ENCODE peak calls at places on chromosomes 3 and 15, in five cellular contexts. I, K, V, R and W are unnamed samples.

GRCh38 chr3:38454884-38455638 is 1.4 kb downstream of the ACVR2B start:
- DNase-seq in I (no peak), K (peak; percentile 87), V (peak; percentile 59), R (peak; percentile 88), W (peak; percentile 75)

GRCh38 chr15:50916395-50916794 is 7.9 kb downstream of the AP4E1 start:
- DNase-seq in I (no peak), K (no peak), V (no peak), R (no peak), W (no peak)

GRCh38 chr3:151195818-151196217 is 7.2 kb downstream of the GPR171 start:
- DNase-seq in I (no peak), K (no peak), V (no peak), R (no peak), W (no peak)

GRCh38 chr3:194277547-194278091 is 73.5 kb downstream of the CPN2 start:
- DNase-seq in I (no peak), K (no peak), V (no peak), R (peak; percentile 88), W (peak; percentile 72)

GRCh38 chr3:94937980-94938379 is 875.1 kb downstream of the NSUN3 start:
- DNase-seq in I (no peak), K (no peak), V (no peak), R (no peak), W (no peak)

GRCh38 chr3:71130516-71131384 is 452.8 kb downstream of the FOXP1 start:
- DNase-seq in I (no peak), K (peak; percentile 59), V (peak; percentile 75), R (peak; percentile 67), W (peak; percentile 15)

GRCh38 chr3:99895706-99896441 is 78.2 kb downstream of the CMSS1 start:
- DNase-seq in I (no peak), K (no peak), V (no peak), R (peak; percentile 10), W (no peak)

GRCh38 chr15:57440799-57441198 is 64.5 kb downstream of the CGNL1 start:
- DNase-seq in I (no peak), K (no peak), V (no peak), R (no peak), W (no peak)

GRCh38 chr15:85598718-85599398 is 195.9 kb downstream of the KLHL25 start:
- DNase-seq in I (no peak), K (no peak), V (no peak), R (no peak), W (no peak)

GRCh38 chr15:31561156-31561555 is 234.5 kb downstream of the KLF13 start:
- DNase-seq in I (no peak), K (no peak), V (no peak), R (no peak), W (no peak)

GRCh38 chr15:66912001-66912400 is 153.4 kb upstream of the SMAD3 start:
- DNase-seq in I (no peak), K (no peak), V (no peak), R (no peak), W (no peak)

GRCh38 chr3:98999675-99000074 is 98.2 kb upstream of the DCBLD2 start:
- DNase-seq in I (no peak), K (no peak), V (no peak), R (no peak), W (no peak)

GRCh38 chr3:97969541-97969940 is 2.7 kb downstream of the RIOX2 start:
- DNase-seq in I (no peak), K (no peak), V (no peak), R (no peak), W (no peak)

GRCh38 chr3:97970131-97970530 is 2.1 kb downstream of the RIOX2 start:
- DNase-seq in I (no peak), K (no peak), V (no peak), R (no peak), W (no peak)

GRCh38 chr3:97970929-97971460 is 1.2 kb downstream of the RIOX2 start:
- DNase-seq in I (no peak), K (no peak), V (no peak), R (no peak), W (no peak)

GRCh38 chr3:97972976-97973375 is 745 bp upstream of the RIOX2 start:
- DNase-seq in I (no peak), K (no peak), V (no peak), R (no peak), W (no peak)

GRCh38 chr3:97971679-97972567 is at the start of gene RIOX2:
- DNase-seq in I (peak; percentile 21), K (peak; percentile 81), V (peak; percentile 61), R (peak; percentile 79), W (peak; percentile 73)
- TF ChIP-seq POLR2A in I (peak; percentile 85), K (peak; percentile 70), V (no peak), R (no peak), W (peak; percentile 91)

GRCh38 chr15:52415628-52416027 is 113.1 kb downstream of the MYO5A start:
- DNase-seq in I (no peak), K (no peak), V (no peak), R (no peak), W (no peak)
- TF ChIP-seq POLR2A in I (no peak), K (no peak), V (no peak), R (no peak), W (no peak)

GRCh38 chr15:72207576-72208085 is 10.0 kb upstream of the GRAMD2A start:
- DNase-seq in I (no peak), K (no peak), V (no peak), R (no peak), W (no peak)

GRCh38 chr15:72203507-72203837 is 5.9 kb upstream of the GRAMD2A start:
- DNase-seq in I (no peak), K (no peak), V (peak; percentile 63), R (peak; percentile 87), W (no peak)

GRCh38 chr15:72205273-72205672 is 7.7 kb upstream of the GRAMD2A start:
- DNase-seq in I (no peak), K (no peak), V (no peak), R (no peak), W (no peak)

GRCh38 chr15:72205896-72206676 is 8.5 kb upstream of the GRAMD2A start:
- DNase-seq in I (no peak), K (no peak), V (no peak), R (no peak), W (no peak)

GRCh38 chr15:72206677-72207000 is 9.1 kb upstream of the GRAMD2A start:
- DNase-seq in I (no peak), K (no peak), V (no peak), R (no peak), W (no peak)
- TF ChIP-seq POLR2A in I (no peak), K (no peak), V (no peak), R (no peak), W (no peak)

GRCh38 chr15:63156086-63156707 is 1.1 kb downstream of the RPS27L start:
- DNase-seq in I (no peak), K (no peak), V (no peak), R (no peak), W (no peak)

GRCh38 chr15:63157891-63158431 is 684 bp upstream of the RPS27L start:
- DNase-seq in I (no peak), K (peak; percentile 23), V (peak; percentile 57), R (peak; percentile 79), W (peak; percentile 30)

GRCh38 chr15:63155486-63155885 is 1.8 kb downstream of the RPS27L start:
- DNase-seq in I (no peak), K (no peak), V (no peak), R (no peak), W (no peak)

GRCh38 chr15:63156708-63157065 is 590 bp downstream of the RPS27L start:
- DNase-seq in I (no peak), K (peak; percentile 26), V (peak; percentile 38), R (peak; percentile 73), W (no peak)

DNA sequence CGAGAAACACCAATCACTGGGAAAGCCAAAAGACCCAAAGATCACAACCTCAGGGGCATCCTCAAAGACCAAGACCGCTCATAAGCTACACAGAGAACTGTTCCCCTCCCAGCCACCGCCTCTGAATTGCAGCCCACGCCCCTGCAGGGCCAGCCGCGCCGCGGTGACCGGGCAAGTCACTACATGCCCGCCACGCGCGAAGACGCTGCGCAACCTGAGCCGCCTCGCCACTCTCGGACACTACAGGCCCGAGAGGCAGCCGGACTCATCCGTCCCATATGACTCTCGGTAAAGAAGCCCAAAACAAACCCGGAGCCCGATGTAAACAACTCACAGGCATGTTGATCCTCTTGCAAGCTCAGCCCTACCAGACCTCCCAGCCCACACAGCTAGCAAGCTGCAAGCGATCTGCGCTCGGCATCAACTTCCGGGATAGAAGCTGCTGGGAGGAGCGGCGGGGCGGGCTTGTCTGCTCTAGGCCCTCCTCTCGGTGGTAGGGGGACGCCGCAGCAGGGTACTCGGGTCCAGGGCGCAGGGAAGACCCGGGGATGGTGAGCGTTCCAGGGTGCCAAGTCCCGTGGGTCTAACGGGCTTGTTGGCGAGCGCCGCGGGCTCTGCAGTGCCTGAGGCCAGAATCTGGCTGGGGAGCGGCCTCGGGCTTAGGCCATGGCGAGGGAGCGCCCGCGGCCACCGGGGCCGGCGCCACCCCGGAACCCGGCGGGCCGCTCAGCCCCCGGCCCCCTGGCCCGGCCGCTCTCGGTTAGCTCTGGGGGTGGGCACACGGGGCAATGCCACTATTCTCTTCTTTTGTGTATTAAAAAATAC is at the start of gene RPS27L:
- DNase-seq in I (peak; percentile 77), K (peak; percentile 89), V (peak; percentile 92), R (peak; percentile 92), W (peak; percentile 60)
- TF ChIP-seq POLR2A in I (peak; percentile 99), K (peak; percentile 96), V (no peak), R (peak; percentile 80), W (peak; percentile 91)

GRCh38 chr15:92845109-92845508 is 55.0 kb upstream of the CHD2 start:
- DNase-seq in I (peak; percentile 74), K (no peak), V (no peak), R (no peak), W (no peak)
- TF ChIP-seq POLR2A in I (no peak), K (peak; percentile 28), V (no peak), R (no peak), W (no peak)

GRCh38 chr15:96119734-96120133 is 210.8 kb upstream of the NR2F2 start:
- DNase-seq in I (no peak), K (no peak), V (no peak), R (no peak), W (no peak)
- TF ChIP-seq POLR2A in I (no peak), K (no peak), V (no peak), R (no peak), W (no peak)

DNA sequence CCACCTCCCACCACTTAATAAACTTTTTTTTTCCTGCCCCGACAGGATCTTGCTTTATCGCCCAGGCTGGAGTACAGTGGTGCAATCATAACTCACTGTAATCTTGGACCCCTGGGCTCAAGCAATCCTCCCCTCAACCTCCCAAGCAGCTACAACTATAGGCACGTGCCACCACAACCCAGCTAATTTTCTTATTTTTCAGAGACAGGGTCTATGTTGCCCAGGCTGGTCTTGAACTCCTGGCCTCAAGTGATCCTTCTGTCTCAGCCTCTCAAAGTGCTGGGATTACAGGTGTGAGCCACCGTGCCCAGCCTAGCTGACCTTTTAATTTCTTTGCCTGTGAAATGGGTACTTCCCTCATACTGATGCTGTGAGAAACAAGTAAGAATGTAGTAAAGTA is 3.9 kb upstream of the C15orf40 start:
- DNase-seq in I (no peak), K (no peak), V (no peak), R (no peak), W (no peak)
- TF ChIP-seq POLR2A in I (no peak), K (no peak), V (no peak), R (no peak), W (no peak)